ENCODE peak calls at places on chromosomes 6 and 20, in ten cellular contexts. One of them, this sample, is unnamed.

GRCh38 chr6:33607784-33608161 is 13.3 kb upstream of the ITPR3 start:
- DNase-seq in fibroblast of lung: no peak
- DNase-seq in RWPE1: no peak
- DNase-seq in activated T-helper 1 cell treated with anti-CD3 and anti-CD28 coated beads, Interleukin-2, amount 50 U/mL, for 16 hours: no peak
- DNase-seq in NCI-H460: no peak
- DNase-seq in pancreas: no peak
- DNase-seq in tibial artery: peak
- DNase-seq in ACHN: peak
- DNase-seq in NCI-H1092: no peak
- DNase-seq in iris pigment epithelial cell: no peak
- DNase-seq in this sample: no peak

GRCh38 chr6:161438430-161439030 is 164.7 kb upstream of the AGPAT4 start:
- DNase-seq in fibroblast of lung: no peak
- DNase-seq in RWPE1: no peak
- DNase-seq in activated T-helper 1 cell treated with anti-CD3 and anti-CD28 coated beads, Interleukin-2, amount 50 U/mL, for 16 hours: no peak
- DNase-seq in NCI-H460: no peak
- DNase-seq in pancreas: no peak
- DNase-seq in tibial artery: no peak
- DNase-seq in ACHN: no peak
- DNase-seq in NCI-H1092: no peak
- DNase-seq in iris pigment epithelial cell: no peak
- DNase-seq in this sample: no peak

GRCh38 chr6:154001494-154002285 is 37.4 kb upstream of the OPRM1 start:
- DNase-seq in fibroblast of lung: no peak
- DNase-seq in RWPE1: no peak
- DNase-seq in activated T-helper 1 cell treated with anti-CD3 and anti-CD28 coated beads, Interleukin-2, amount 50 U/mL, for 16 hours: no peak
- DNase-seq in NCI-H460: no peak
- DNase-seq in pancreas: no peak
- DNase-seq in tibial artery: no peak
- DNase-seq in ACHN: no peak
- DNase-seq in NCI-H1092: no peak
- DNase-seq in iris pigment epithelial cell: no peak
- DNase-seq in this sample: no peak

GRCh38 chr6:145898376-145898775 is 65.8 kb downstream of the SHPRH start:
- DNase-seq in fibroblast of lung: no peak
- DNase-seq in RWPE1: peak
- DNase-seq in activated T-helper 1 cell treated with anti-CD3 and anti-CD28 coated beads, Interleukin-2, amount 50 U/mL, for 16 hours: no peak
- DNase-seq in NCI-H460: no peak
- DNase-seq in pancreas: no peak
- DNase-seq in tibial artery: no peak
- DNase-seq in ACHN: no peak
- DNase-seq in NCI-H1092: no peak
- DNase-seq in iris pigment epithelial cell: peak
- DNase-seq in this sample: no peak

GRCh38 chr6:123962508-123962907 is 158.8 kb downstream of the NKAIN2 start:
- DNase-seq in fibroblast of lung: no peak
- DNase-seq in RWPE1: no peak
- DNase-seq in activated T-helper 1 cell treated with anti-CD3 and anti-CD28 coated beads, Interleukin-2, amount 50 U/mL, for 16 hours: no peak
- DNase-seq in NCI-H460: no peak
- DNase-seq in pancreas: peak
- DNase-seq in tibial artery: no peak
- DNase-seq in ACHN: no peak
- DNase-seq in NCI-H1092: peak
- DNase-seq in iris pigment epithelial cell: no peak
- DNase-seq in this sample: no peak

GRCh38 chr6:46010771-46011170 is 4.9 kb downstream of the CLIC5 start:
- DNase-seq in fibroblast of lung: no peak
- DNase-seq in RWPE1: no peak
- DNase-seq in activated T-helper 1 cell treated with anti-CD3 and anti-CD28 coated beads, Interleukin-2, amount 50 U/mL, for 16 hours: no peak
- DNase-seq in NCI-H460: no peak
- DNase-seq in pancreas: no peak
- DNase-seq in tibial artery: no peak
- DNase-seq in ACHN: no peak
- DNase-seq in NCI-H1092: no peak
- DNase-seq in iris pigment epithelial cell: no peak
- DNase-seq in this sample: no peak

GRCh38 chr6:16519265-16520242 is 241.7 kb downstream of the ATXN1 start:
- DNase-seq in fibroblast of lung: no peak
- DNase-seq in RWPE1: no peak
- DNase-seq in activated T-helper 1 cell treated with anti-CD3 and anti-CD28 coated beads, Interleukin-2, amount 50 U/mL, for 16 hours: no peak
- DNase-seq in NCI-H460: no peak
- DNase-seq in pancreas: peak
- DNase-seq in tibial artery: no peak
- DNase-seq in ACHN: no peak
- DNase-seq in NCI-H1092: no peak
- DNase-seq in iris pigment epithelial cell: no peak
- DNase-seq in this sample: no peak

GRCh38 chr6:5967594-5967993 is 39.1 kb downstream of the NRN1 start:
- DNase-seq in fibroblast of lung: no peak
- DNase-seq in RWPE1: peak
- DNase-seq in activated T-helper 1 cell treated with anti-CD3 and anti-CD28 coated beads, Interleukin-2, amount 50 U/mL, for 16 hours: no peak
- DNase-seq in NCI-H460: no peak
- DNase-seq in pancreas: no peak
- DNase-seq in tibial artery: no peak
- DNase-seq in ACHN: no peak
- DNase-seq in NCI-H1092: no peak
- DNase-seq in iris pigment epithelial cell: no peak
- DNase-seq in this sample: no peak

GRCh38 chr6:152651986-152652385 is 14.8 kb upstream of the SYNE1 start:
- DNase-seq in fibroblast of lung: no peak
- DNase-seq in RWPE1: no peak
- DNase-seq in activated T-helper 1 cell treated with anti-CD3 and anti-CD28 coated beads, Interleukin-2, amount 50 U/mL, for 16 hours: no peak
- DNase-seq in NCI-H460: no peak
- DNase-seq in pancreas: no peak
- DNase-seq in tibial artery: no peak
- DNase-seq in ACHN: no peak
- DNase-seq in NCI-H1092: no peak
- DNase-seq in iris pigment epithelial cell: peak
- DNase-seq in this sample: no peak

GRCh38 chr20:4957939-4958362 is 43.4 kb downstream of the SLC23A2 start:
- DNase-seq in fibroblast of lung: peak
- DNase-seq in RWPE1: no peak
- DNase-seq in activated T-helper 1 cell treated with anti-CD3 and anti-CD28 coated beads, Interleukin-2, amount 50 U/mL, for 16 hours: no peak
- DNase-seq in NCI-H460: no peak
- DNase-seq in pancreas: no peak
- DNase-seq in tibial artery: no peak
- DNase-seq in ACHN: peak
- DNase-seq in NCI-H1092: no peak
- DNase-seq in iris pigment epithelial cell: peak
- DNase-seq in this sample: peak

GRCh38 chr6:3337521-3338350 is 79.0 kb downstream of the PSMG4 start:
- DNase-seq in fibroblast of lung: peak
- DNase-seq in RWPE1: no peak
- DNase-seq in activated T-helper 1 cell treated with anti-CD3 and anti-CD28 coated beads, Interleukin-2, amount 50 U/mL, for 16 hours: no peak
- DNase-seq in NCI-H460: no peak
- DNase-seq in pancreas: no peak
- DNase-seq in tibial artery: no peak
- DNase-seq in ACHN: peak
- DNase-seq in NCI-H1092: no peak
- DNase-seq in iris pigment epithelial cell: peak
- DNase-seq in this sample: no peak

GRCh38 chr6:153058909-153059308 is 56.4 kb upstream of the MTRF1L start:
- DNase-seq in fibroblast of lung: peak
- DNase-seq in RWPE1: no peak
- DNase-seq in activated T-helper 1 cell treated with anti-CD3 and anti-CD28 coated beads, Interleukin-2, amount 50 U/mL, for 16 hours: no peak
- DNase-seq in NCI-H460: no peak
- DNase-seq in pancreas: no peak
- DNase-seq in tibial artery: no peak
- DNase-seq in ACHN: no peak
- DNase-seq in NCI-H1092: no peak
- DNase-seq in iris pigment epithelial cell: peak
- DNase-seq in this sample: no peak

GRCh38 chr20:37577972-37578371 is 50.3 kb upstream of the BLCAP start:
- DNase-seq in fibroblast of lung: no peak
- DNase-seq in RWPE1: no peak
- DNase-seq in activated T-helper 1 cell treated with anti-CD3 and anti-CD28 coated beads, Interleukin-2, amount 50 U/mL, for 16 hours: no peak
- DNase-seq in NCI-H460: no peak
- DNase-seq in pancreas: no peak
- DNase-seq in tibial artery: no peak
- DNase-seq in ACHN: no peak
- DNase-seq in NCI-H1092: no peak
- DNase-seq in iris pigment epithelial cell: no peak
- DNase-seq in this sample: no peak

GRCh38 chr6:128723667-128724066 is 159.3 kb upstream of the LAMA2 start:
- DNase-seq in fibroblast of lung: peak
- DNase-seq in RWPE1: no peak
- DNase-seq in activated T-helper 1 cell treated with anti-CD3 and anti-CD28 coated beads, Interleukin-2, amount 50 U/mL, for 16 hours: no peak
- DNase-seq in NCI-H460: no peak
- DNase-seq in pancreas: no peak
- DNase-seq in tibial artery: no peak
- DNase-seq in ACHN: no peak
- DNase-seq in NCI-H1092: no peak
- DNase-seq in iris pigment epithelial cell: peak
- DNase-seq in this sample: no peak

GRCh38 chr6:169205176-169206160 is 48.2 kb downstream of the THBS2 start:
- DNase-seq in fibroblast of lung: peak
- DNase-seq in RWPE1: no peak
- DNase-seq in activated T-helper 1 cell treated with anti-CD3 and anti-CD28 coated beads, Interleukin-2, amount 50 U/mL, for 16 hours: no peak
- DNase-seq in NCI-H460: no peak
- DNase-seq in pancreas: no peak
- DNase-seq in tibial artery: no peak
- DNase-seq in ACHN: no peak
- DNase-seq in NCI-H1092: no peak
- DNase-seq in iris pigment epithelial cell: peak
- DNase-seq in this sample: no peak

GRCh38 chr20:17651761-17652388 is 30.2 kb downstream of the RRBP1 start:
- DNase-seq in fibroblast of lung: no peak
- DNase-seq in RWPE1: peak
- DNase-seq in activated T-helper 1 cell treated with anti-CD3 and anti-CD28 coated beads, Interleukin-2, amount 50 U/mL, for 16 hours: no peak
- DNase-seq in NCI-H460: no peak
- DNase-seq in pancreas: peak
- DNase-seq in tibial artery: peak
- DNase-seq in ACHN: no peak
- DNase-seq in NCI-H1092: no peak
- DNase-seq in iris pigment epithelial cell: no peak
- DNase-seq in this sample: no peak

GRCh38 chr20:17605131-17605660 is 35.3 kb downstream of the DSTN start:
- DNase-seq in fibroblast of lung: no peak
- DNase-seq in RWPE1: no peak
- DNase-seq in activated T-helper 1 cell treated with anti-CD3 and anti-CD28 coated beads, Interleukin-2, amount 50 U/mL, for 16 hours: no peak
- DNase-seq in NCI-H460: no peak
- DNase-seq in pancreas: peak
- DNase-seq in tibial artery: no peak
- DNase-seq in ACHN: no peak
- DNase-seq in NCI-H1092: no peak
- DNase-seq in iris pigment epithelial cell: no peak
- DNase-seq in this sample: no peak

GRCh38 chr20:37517371-37517748 is 3.7 kb upstream of the NNAT start:
- DNase-seq in fibroblast of lung: no peak
- DNase-seq in RWPE1: no peak
- DNase-seq in activated T-helper 1 cell treated with anti-CD3 and anti-CD28 coated beads, Interleukin-2, amount 50 U/mL, for 16 hours: no peak
- DNase-seq in NCI-H460: no peak
- DNase-seq in pancreas: no peak
- DNase-seq in tibial artery: no peak
- DNase-seq in ACHN: no peak
- DNase-seq in NCI-H1092: no peak
- DNase-seq in iris pigment epithelial cell: no peak
- DNase-seq in this sample: no peak

GRCh38 chr20:52536040-52536439 is 344.5 kb upstream of the ZFP64 start:
- DNase-seq in fibroblast of lung: no peak
- DNase-seq in RWPE1: no peak
- DNase-seq in activated T-helper 1 cell treated with anti-CD3 and anti-CD28 coated beads, Interleukin-2, amount 50 U/mL, for 16 hours: no peak
- DNase-seq in NCI-H460: no peak
- DNase-seq in pancreas: no peak
- DNase-seq in tibial artery: no peak
- DNase-seq in ACHN: no peak
- DNase-seq in NCI-H1092: no peak
- DNase-seq in iris pigment epithelial cell: no peak
- DNase-seq in this sample: no peak

GRCh38 chr20:9663423-9663822 is 149.0 kb downstream of the LAMP5 start:
- DNase-seq in fibroblast of lung: no peak
- DNase-seq in RWPE1: no peak
- DNase-seq in activated T-helper 1 cell treated with anti-CD3 and anti-CD28 coated beads, Interleukin-2, amount 50 U/mL, for 16 hours: no peak
- DNase-seq in NCI-H460: no peak
- DNase-seq in pancreas: no peak
- DNase-seq in tibial artery: no peak
- DNase-seq in ACHN: no peak
- DNase-seq in NCI-H1092: no peak
- DNase-seq in iris pigment epithelial cell: no peak
- DNase-seq in this sample: no peak

GRCh38 chr20:23106271-23106851 is 20.2 kb upstream of the CD93 start:
- DNase-seq in fibroblast of lung: no peak
- DNase-seq in RWPE1: no peak
- DNase-seq in activated T-helper 1 cell treated with anti-CD3 and anti-CD28 coated beads, Interleukin-2, amount 50 U/mL, for 16 hours: no peak
- DNase-seq in NCI-H460: no peak
- DNase-seq in pancreas: no peak
- DNase-seq in tibial artery: no peak
- DNase-seq in ACHN: no peak
- DNase-seq in NCI-H1092: no peak
- DNase-seq in iris pigment epithelial cell: peak
- DNase-seq in this sample: no peak

GRCh38 chr6:22411408-22412105 is 114.7 kb upstream of the PRL start:
- DNase-seq in fibroblast of lung: peak
- DNase-seq in RWPE1: no peak
- DNase-seq in activated T-helper 1 cell treated with anti-CD3 and anti-CD28 coated beads, Interleukin-2, amount 50 U/mL, for 16 hours: no peak
- DNase-seq in NCI-H460: no peak
- DNase-seq in pancreas: no peak
- DNase-seq in tibial artery: no peak
- DNase-seq in ACHN: no peak
- DNase-seq in NCI-H1092: no peak
- DNase-seq in iris pigment epithelial cell: peak
- DNase-seq in this sample: no peak

GRCh38 chr6:34585512-34586045 is 29.4 kb upstream of the SPDEF start:
- DNase-seq in fibroblast of lung: peak
- DNase-seq in RWPE1: no peak
- DNase-seq in activated T-helper 1 cell treated with anti-CD3 and anti-CD28 coated beads, Interleukin-2, amount 50 U/mL, for 16 hours: no peak
- DNase-seq in NCI-H460: no peak
- DNase-seq in pancreas: no peak
- DNase-seq in tibial artery: peak
- DNase-seq in ACHN: no peak
- DNase-seq in NCI-H1092: no peak
- DNase-seq in iris pigment epithelial cell: peak
- DNase-seq in this sample: no peak